ENCODE peak calls at places on chromosomes 4 and X, in four cellular contexts. V is activated T-helper 9 cell treated with anti-CD3 and anti-CD28 coated beads, Interleukin-2, amount 50 U/mL, for 16 hours; Y is pulmonary artery endothelial cell; K is activated T-cell treated with anti-CD3 and anti-CD28 coated beads for 24 hours. E is an unnamed sample.

GRCh38 chr4:1775731-1776500 is 17.2 kb upstream of the FGFR3 start:
- DNase-seq in V (no peak), Y (no peak), K (no peak), E (no peak)

GRCh38 chrX:102154900-102155805 is 624 bp downstream of the BEX5 start:
- DNase-seq in V (peak), Y (no peak), K (no peak), E (no peak)

GRCh38 chr4:60847614-60848013 is 352.5 kb upstream of the ADGRL3 start:
- DNase-seq in V (no peak), Y (no peak), K (no peak), E (peak)

GRCh38 chrX:106484233-106484632 is 127.5 kb upstream of the RADX start:
- DNase-seq in V (no peak), Y (no peak), K (peak), E (no peak)

GRCh38 chrX:155745792-155746191 is 133.0 kb upstream of the TMLHE start:
- DNase-seq in V (no peak), Y (no peak), K (no peak), E (no peak)

GRCh38 chrX:43813898-43814297 is 68.4 kb downstream of the MAOB start:
- DNase-seq in V (no peak), Y (no peak), K (no peak), E (no peak)

GRCh38 chrX:26952213-26952612 is 510.9 kb downstream of the PPP4R3C start:
- DNase-seq in V (no peak), Y (no peak), K (no peak), E (no peak)

GRCh38 chr4:33722800-33723511 is 2521.4 kb downstream of the ARAP2 start:
- DNase-seq in V (no peak), Y (no peak), K (no peak), E (no peak)

GRCh38 chr4:56909083-56909981 is 1.6 kb downstream of the REST start:
- DNase-seq in V (no peak), Y (no peak), K (no peak), E (peak)

GRCh38 chrX:39814391-39814790 is 283.4 kb downstream of the BCOR start:
- DNase-seq in V (no peak), Y (no peak), K (no peak), E (no peak)

GRCh38 chr4:121599049-121599448 is 97.7 kb downstream of the ANXA5 start:
- DNase-seq in V (no peak), Y (no peak), K (no peak), E (no peak)

GRCh38 chr4:3361896-3362295 is 69.1 kb downstream of the RGS12 start:
- DNase-seq in V (no peak), Y (no peak), K (no peak), E (no peak)

GRCh38 chr4:108193891-108194672 is 25.4 kb upstream of the LEF1 start:
- DNase-seq in V (no peak), Y (no peak), K (no peak), E (no peak)

GRCh38 chrX:152632445-152633097 is 5.1 kb upstream of the GABRQ start:
- DNase-seq in V (no peak), Y (no peak), K (peak), E (no peak)

GRCh38 chr4:87029356-87029755 is 94.5 kb downstream of the AFF1 start:
- DNase-seq in V (no peak), Y (no peak), K (no peak), E (no peak)

GRCh38 chrX:131831185-131831520 is 191.9 kb upstream of the STK26 start:
- DNase-seq in V (no peak), Y (no peak), K (no peak), E (no peak)

GRCh38 chrX:1596676-1597344 is 5.4 kb downstream of the AKAP17A start:
- DNase-seq in V (no peak), Y (no peak), K (no peak), E (no peak)

GRCh38 chrX:20067709-20068315 is 48.9 kb downstream of the MAP7D2 start:
- DNase-seq in V (no peak), Y (peak), K (no peak), E (no peak)

GRCh38 chr4:185903205-185903604 is 91.2 kb upstream of the SORBS2 start:
- DNase-seq in V (no peak), Y (no peak), K (no peak), E (no peak)

GRCh38 chr4:153616005-153616555 is 68.0 kb upstream of the TLR2 start:
- DNase-seq in V (peak), Y (no peak), K (peak), E (no peak)

GRCh38 chr4:72112514-72113156 is 80.8 kb downstream of the NPFFR2 start:
- DNase-seq in V (no peak), Y (no peak), K (peak), E (no peak)

GRCh38 chr4:155891058-155891457 is 12.4 kb upstream of the TDO2 start:
- DNase-seq in V (no peak), Y (no peak), K (no peak), E (no peak)

GRCh38 chr4:8192748-8193738 is 6.0 kb upstream of the SH3TC1 start:
- DNase-seq in V (no peak), Y (no peak), K (no peak), E (peak)

GRCh38 chr4:102696763-102697162 is 64.0 kb downstream of the MANBA start:
- DNase-seq in V (no peak), Y (no peak), K (no peak), E (no peak)

GRCh38 chr4:112099701-112100289 is 45.5 kb upstream of the FAM241A start:
- DNase-seq in V (no peak), Y (no peak), K (no peak), E (no peak)

GRCh38 chr4:186734251-186734650 is 10.6 kb upstream of the FAT1 start:
- DNase-seq in V (no peak), Y (no peak), K (no peak), E (no peak)

GRCh38 chr4:140141196-140141845 is 12.7 kb downstream of the MAML3 start:
- DNase-seq in V (no peak), Y (no peak), K (no peak), E (no peak)

GRCh38 chrX:70134116-70134477 is 850 bp downstream of the IGBP1 start:
- DNase-seq in V (no peak), Y (no peak), K (no peak), E (no peak)

GRCh38 chrX:40107291-40108083 is 9.7 kb upstream of the BCOR start:
- DNase-seq in V (no peak), Y (no peak), K (no peak), E (no peak)

GRCh38 chr4:153257151-153257620 is 52.9 kb downstream of the TRIM2 start:
- DNase-seq in V (no peak), Y (no peak), K (peak), E (no peak)

GRCh38 chrX:54482839-54483593 is 13.0 kb downstream of the FGD1 start:
- DNase-seq in V (no peak), Y (no peak), K (no peak), E (no peak)

GRCh38 chrX:44152867-44153266 is 179.7 kb upstream of the NDP start:
- DNase-seq in V (no peak), Y (no peak), K (no peak), E (no peak)

GRCh38 chr4:12409507-12410190 is 981.0 kb upstream of the HS3ST1 start:
- DNase-seq in V (no peak), Y (peak), K (no peak), E (no peak)

GRCh38 chr4:156971623-156972369 is at the start of gene PDGFC:
- DNase-seq in V (no peak), Y (no peak), K (no peak), E (peak)

GRCh38 chr4:59339631-59340030 is 1860.5 kb upstream of the ADGRL3 start:
- DNase-seq in V (no peak), Y (no peak), K (no peak), E (no peak)

GRCh38 chr4:12459126-12459525 is 1025.0 kb downstream of the RAB28 start:
- DNase-seq in V (no peak), Y (no peak), K (no peak), E (no peak)

GRCh38 chr4:13522282-13523104 is 21.8 kb downstream of the NKX3-2 start:
- DNase-seq in V (no peak), Y (no peak), K (no peak), E (peak)

GRCh38 chrX:150575415-150575814 is 7.0 kb downstream of the MTM1 start:
- DNase-seq in V (peak), Y (no peak), K (peak), E (no peak)